ENCODE peak calls at places on chromosomes 12 and 14, in ten cellular contexts. R, I, D, O, C, K, H, V, Y and A are unnamed samples.

GRCh38 chr12:106106129-106106566 is 32.6 kb downstream of the NUAK1 start:
- DNase-seq in R (no peak), I (no peak), D (no peak), O (no peak), C (no peak), K (no peak), H (no peak), V (no peak), Y (no peak), A (no peak)

GRCh38 chr14:100419856-100420255 is 96.7 kb downstream of the SLC25A47 start:
- DNase-seq in R (no peak), I (no peak), D (no peak), O (no peak), C (no peak), K (no peak), H (no peak), V (no peak), Y (no peak), A (no peak)

GRCh38 chr12:2154050-2154449 is 101.3 kb downstream of the CACNA1C start:
- DNase-seq in R (peak), I (no peak), D (no peak), O (no peak), C (no peak), K (peak), H (no peak), V (no peak), Y (no peak), A (no peak)

GRCh38 chr12:110314308-110314707 is 33.3 kb downstream of the ATP2A2 start:
- DNase-seq in R (no peak), I (no peak), D (no peak), O (no peak), C (no peak), K (peak), H (no peak), V (no peak), Y (no peak), A (peak)

GRCh38 chr14:93970967-93971634 is 5.3 kb downstream of the ASB2 start:
- DNase-seq in R (no peak), I (no peak), D (no peak), O (no peak), C (no peak), K (no peak), H (peak), V (no peak), Y (no peak), A (no peak)

GRCh38 chr14:106129274-106129673 is 602.9 kb downstream of the TMEM121 start:
- DNase-seq in R (no peak), I (no peak), D (no peak), O (no peak), C (peak), K (no peak), H (no peak), V (no peak), Y (no peak), A (no peak)

GRCh38 chr12:114006482-114007425 is 40.6 kb upstream of the RBM19 start:
- DNase-seq in R (no peak), I (no peak), D (no peak), O (no peak), C (no peak), K (no peak), H (no peak), V (no peak), Y (no peak), A (no peak)

GRCh38 chr12:4786795-4787194 is 66.6 kb downstream of the GALNT8 start:
- DNase-seq in R (no peak), I (no peak), D (no peak), O (no peak), C (no peak), K (no peak), H (no peak), V (no peak), Y (no peak), A (no peak)

GRCh38 chr12:8638951-8639350 is 23.7 kb downstream of the MFAP5 start:
- DNase-seq in R (no peak), I (no peak), D (no peak), O (no peak), C (no peak), K (no peak), H (no peak), V (no peak), Y (no peak), A (no peak)

GRCh38 chr12:121712462-121713256 is at the start of gene TMEM120B:
- DNase-seq in R (peak), I (peak), D (peak), O (peak), C (peak), K (peak), H (peak), V (peak), Y (peak), A (peak)

GRCh38 chr12:61043838-61044237 is 1216.4 kb upstream of the USP15 start:
- DNase-seq in R (no peak), I (no peak), D (no peak), O (no peak), C (no peak), K (no peak), H (no peak), V (no peak), Y (no peak), A (no peak)

GRCh38 chr12:42588981-42589464 is 523 bp downstream of the PRICKLE1 start:
- DNase-seq in R (peak), I (no peak), D (no peak), O (no peak), C (no peak), K (peak), H (peak), V (no peak), Y (peak), A (no peak)

GRCh38 chr12:48765753-48766162 is 23.1 kb downstream of the ADCY6 start:
- DNase-seq in R (peak), I (no peak), D (no peak), O (no peak), C (no peak), K (no peak), H (no peak), V (no peak), Y (no peak), A (no peak)

GRCh38 chr12:105704788-105705187 is 374.3 kb downstream of the C12orf75 start:
- DNase-seq in R (no peak), I (no peak), D (no peak), O (no peak), C (no peak), K (no peak), H (no peak), V (no peak), Y (no peak), A (no peak)

GRCh38 chr14:100898465-100898864 is 5.1 kb downstream of the RTL1 start:
- DNase-seq in R (no peak), I (no peak), D (no peak), O (no peak), C (no peak), K (no peak), H (no peak), V (no peak), Y (no peak), A (no peak)

GRCh38 chr14:101556566-101557320 is 4.6 kb upstream of the DIO3 start:
- DNase-seq in R (no peak), I (no peak), D (no peak), O (no peak), C (no peak), K (no peak), H (peak), V (no peak), Y (no peak), A (no peak)

GRCh38 chr12:50786498-50787231 is 22.8 kb downstream of the ATF1 start:
- DNase-seq in R (peak), I (no peak), D (no peak), O (no peak), C (no peak), K (peak), H (no peak), V (peak), Y (peak), A (peak)

GRCh38 chr12:52776913-52777395 is at the start of gene KRT76:
- DNase-seq in R (no peak), I (no peak), D (no peak), O (no peak), C (no peak), K (no peak), H (no peak), V (no peak), Y (no peak), A (no peak)

GRCh38 chr12:39368891-39369290 is 74.0 kb downstream of the KIF21A start:
- DNase-seq in R (no peak), I (no peak), D (no peak), O (no peak), C (no peak), K (no peak), H (no peak), V (no peak), Y (no peak), A (no peak)

GRCh38 chr14:104557086-104557485 is 22.5 kb upstream of the C14orf180 start:
- DNase-seq in R (no peak), I (no peak), D (no peak), O (no peak), C (no peak), K (no peak), H (no peak), V (no peak), Y (no peak), A (no peak)

GRCh38 chr12:1262008-1262407 is 271.0 kb downstream of the ERC1 start:
- DNase-seq in R (no peak), I (no peak), D (no peak), O (no peak), C (no peak), K (no peak), H (peak), V (no peak), Y (no peak), A (no peak)

GRCh38 chr12:2240984-2241383 is 188.2 kb downstream of the CACNA1C start:
- DNase-seq in R (no peak), I (no peak), D (no peak), O (no peak), C (no peak), K (no peak), H (no peak), V (no peak), Y (no peak), A (no peak)

GRCh38 chr14:85214471-85214870 is 315.5 kb upstream of the FLRT2 start:
- DNase-seq in R (peak), I (no peak), D (no peak), O (no peak), C (no peak), K (peak), H (no peak), V (no peak), Y (no peak), A (no peak)

GRCh38 chr12:31006416-31007152 is 67.1 kb upstream of the DDX11 start:
- DNase-seq in R (no peak), I (no peak), D (no peak), O (no peak), C (no peak), K (no peak), H (no peak), V (no peak), Y (no peak), A (no peak)

GRCh38 chr12:62915130-62915529 is 19.8 kb downstream of the PPM1H start:
- DNase-seq in R (no peak), I (no peak), D (no peak), O (no peak), C (no peak), K (no peak), H (no peak), V (no peak), Y (no peak), A (no peak)

GRCh38 chr14:90060312-90060964 is 1.4 kb upstream of the KCNK13 start:
- DNase-seq in R (peak), I (no peak), D (no peak), O (peak), C (peak), K (peak), H (no peak), V (no peak), Y (peak), A (peak)

GRCh38 chr12:23352670-23353069 is 596.8 kb downstream of the SOX5 start:
- DNase-seq in R (no peak), I (no peak), D (no peak), O (no peak), C (no peak), K (no peak), H (no peak), V (no peak), Y (no peak), A (no peak)

GRCh38 chr14:50510157-50510556 is 22.2 kb downstream of the MAP4K5 start:
- DNase-seq in R (no peak), I (no peak), D (no peak), O (no peak), C (no peak), K (no peak), H (no peak), V (no peak), Y (no peak), A (no peak)

GRCh38 chr14:29788093-29788492 is 139.6 kb downstream of the PRKD1 start:
- DNase-seq in R (no peak), I (no peak), D (no peak), O (no peak), C (no peak), K (no peak), H (no peak), V (no peak), Y (no peak), A (no peak)

GRCh38 chr12:113852273-113852672 is 113.9 kb downstream of the RBM19 start:
- DNase-seq in R (no peak), I (no peak), D (no peak), O (no peak), C (no peak), K (no peak), H (no peak), V (no peak), Y (no peak), A (no peak)

GRCh38 chr12:1929985-1930815 is 11.7 kb upstream of the CACNA2D4 start:
- DNase-seq in R (no peak), I (no peak), D (no peak), O (no peak), C (no peak), K (no peak), H (no peak), V (no peak), Y (no peak), A (no peak)